ENCODE peak calls at places on chromosomes 2 and 18, in nine cellular contexts. A, Q, E, L, X, K, N, C and I are unnamed samples. For H3K36me3, the result is how much of the 10 kb centered on the place peaks cover.

GRCh38 chr18:37566479-37567060 is 972 bp upstream of the CELF4 start:
- DNase-seq in A (no peak), Q (peak), E (no peak), L (no peak), X (no peak), K (no peak), N (no peak), C (no peak), I (no peak)

GRCh38 chr2:28454016-28454930 is 41.6 kb upstream of the PLB1 start:
- DNase-seq in A (peak), Q (no peak), E (no peak), L (peak), X (no peak), K (no peak), N (peak), C (no peak), I (no peak)

GRCh38 chr2:166944909-166945308 is 56.6 kb downstream of the XIRP2 start:
- DNase-seq in A (no peak), Q (no peak), E (no peak), L (no peak), X (no peak), K (no peak), N (no peak), C (no peak), I (no peak)

GRCh38 chr2:5803547-5803946 is 111.4 kb downstream of the SOX11 start:
- DNase-seq in A (no peak), Q (no peak), E (no peak), L (no peak), X (no peak), K (no peak), N (peak), C (peak), I (no peak)

GRCh38 chr18:1846640-1847039 is 724.7 kb downstream of the METTL4 start:
- DNase-seq in A (no peak), Q (no peak), E (peak), L (peak), X (no peak), K (no peak), N (peak), C (peak), I (no peak)

GRCh38 chr2:186991766-186992417 is 142.9 kb upstream of the ZSWIM2 start:
- DNase-seq in A (no peak), Q (no peak), E (no peak), L (peak), X (no peak), K (no peak), N (no peak), C (no peak), I (no peak)

GRCh38 chr2:223945755-223946154 is 620 bp upstream of the WDFY1 start:
- DNase-seq in A (no peak), Q (no peak), E (no peak), L (no peak), X (no peak), K (no peak), N (no peak), C (no peak), I (no peak)

GRCh38 chr18:61855127-61855991 is 37.4 kb downstream of the RNF152 start:
- DNase-seq in A (no peak), Q (no peak), E (no peak), L (no peak), X (no peak), K (no peak), N (no peak), C (no peak), I (no peak)

GRCh38 chr2:47288864-47289263 is 114.1 kb upstream of the MSH2 start:
- DNase-seq in A (no peak), Q (no peak), E (peak), L (peak), X (no peak), K (no peak), N (no peak), C (peak), I (no peak)

GRCh38 chr2:96771792-96772618 is 11.3 kb downstream of the CNNM4 start:
- DNase-seq in A (peak), Q (no peak), E (no peak), L (peak), X (no peak), K (no peak), N (no peak), C (no peak), I (no peak)

GRCh38 chr2:85452237-85452636 is 33.7 kb downstream of the SH2D6 start:
- DNase-seq in A (no peak), Q (no peak), E (no peak), L (no peak), X (peak), K (no peak), N (no peak), C (no peak), I (no peak)

GRCh38 chr2:7053650-7054262 is 136.5 kb downstream of the RNF144A start:
- DNase-seq in A (no peak), Q (no peak), E (peak), L (no peak), X (no peak), K (no peak), N (no peak), C (no peak), I (no peak)

GRCh38 chr2:98805412-98806265 is 74.7 kb upstream of the MGAT4A start:
- DNase-seq in A (peak), Q (peak), E (peak), L (peak), X (no peak), K (no peak), N (peak), C (peak), I (peak)

GRCh38 chr2:30230479-30230854 is 867 bp upstream of the LBH start:
- DNase-seq in A (no peak), Q (no peak), E (peak), L (no peak), X (peak), K (peak), N (peak), C (no peak), I (no peak)

GRCh38 chr2:26864646-26865045 is 16.7 kb downstream of the DPYSL5 start:
- DNase-seq in A (no peak), Q (no peak), E (no peak), L (no peak), X (no peak), K (no peak), N (no peak), C (no peak), I (no peak)

GRCh38 chr2:78309460-78309859 is 716.0 kb upstream of the REG3G start:
- DNase-seq in A (no peak), Q (no peak), E (no peak), L (no peak), X (no peak), K (no peak), N (no peak), C (no peak), I (peak)

GRCh38 chr2:218834685-218835084 is 3.1 kb upstream of the PRKAG3 start:
- DNase-seq in A (no peak), Q (no peak), E (no peak), L (peak), X (no peak), K (no peak), N (no peak), C (no peak), I (no peak)

GRCh38 chr2:36348721-36349120 is 6.9 kb upstream of the CRIM1 start:
- DNase-seq in A (no peak), Q (no peak), E (no peak), L (no peak), X (no peak), K (no peak), N (no peak), C (no peak), I (no peak)

GRCh38 chr2:146240376-146240775 is 1604.5 kb upstream of the ACVR2A start:
- DNase-seq in A (no peak), Q (no peak), E (no peak), L (no peak), X (no peak), K (no peak), N (no peak), C (peak), I (no peak)

GRCh38 chr18:48777737-48778111 is 173.0 kb downstream of the SMAD7 start:
- DNase-seq in A (no peak), Q (no peak), E (peak), L (peak), X (peak), K (no peak), N (no peak), C (no peak), I (no peak)

GRCh38 chr2:105879798-105880300 is 135.1 kb downstream of the NCK2 start:
- DNase-seq in A (no peak), Q (no peak), E (no peak), L (no peak), X (no peak), K (no peak), N (no peak), C (no peak), I (no peak)

GRCh38 chr2:109214651-109215371 is 85.8 kb downstream of the SH3RF3 start:
- DNase-seq in A (no peak), Q (peak), E (no peak), L (no peak), X (no peak), K (no peak), N (no peak), C (no peak), I (no peak)

GRCh38 chr2:69915050-69915945 is at the start of gene MXD1:
- DNase-seq in A (peak), Q (no peak), E (no peak), L (peak), X (no peak), K (no peak), N (no peak), C (no peak), I (no peak)

GRCh38 chr2:179460530-179460929 is 195.9 kb upstream of the SESTD1 start:
- DNase-seq in A (no peak), Q (no peak), E (peak), L (peak), X (no peak), K (no peak), N (peak), C (peak), I (no peak)

GRCh38 chr18:77105680-77106079 is 26.9 kb downstream of the MBP start:
- DNase-seq in A (no peak), Q (no peak), E (no peak), L (no peak), X (peak), K (no peak), N (no peak), C (no peak), I (no peak)

GRCh38 chr2:206275274-206276160 is 1.1 kb downstream of the ZDBF2 start:
- DNase-seq in A (no peak), Q (no peak), E (peak), L (peak), X (no peak), K (no peak), N (peak), C (peak), I (peak)

GRCh38 chr2:209331291-209331844 is 92.5 kb upstream of the MAP2 start:
- DNase-seq in A (no peak), Q (no peak), E (peak), L (peak), X (no peak), K (no peak), N (peak), C (peak), I (peak)

GRCh38 chr2:51258301-51258700 is 226.4 kb upstream of the NRXN1 start:
- DNase-seq in A (no peak), Q (no peak), E (no peak), L (no peak), X (no peak), K (no peak), N (no peak), C (no peak), I (no peak)

GRCh38 chr2:38692636-38693318 is 26.9 kb downstream of the GALM start:
- DNase-seq in A (peak), Q (no peak), E (no peak), L (peak), X (no peak), K (no peak), N (no peak), C (no peak), I (no peak)

GRCh38 chr18:47936975-47937374 is 6.5 kb upstream of the SMAD2 start:
- DNase-seq in A (no peak), Q (no peak), E (no peak), L (no peak), X (no peak), K (no peak), N (no peak), C (no peak), I (no peak)

GRCh38 chr2:46632349-46632748 is 153.0 kb downstream of the TMEM247 start:
- DNase-seq in A (no peak), Q (no peak), E (peak), L (peak), X (no peak), K (no peak), N (no peak), C (no peak), I (no peak)

GRCh38 chr2:224145751-224146355 is 106.8 kb upstream of the SERPINE2 start:
- DNase-seq in A (no peak), Q (no peak), E (peak), L (peak), X (no peak), K (no peak), N (peak), C (peak), I (no peak)

GRCh38 chr2:164389411-164389810 is 231.9 kb downstream of the GRB14 start:
- DNase-seq in A (no peak), Q (no peak), E (no peak), L (no peak), X (no peak), K (no peak), N (no peak), C (no peak), I (no peak)

GRCh38 chr2:203394519-203395227 is 66.5 kb downstream of the ABI2 start:
- DNase-seq in A (no peak), Q (no peak), E (peak), L (no peak), X (no peak), K (no peak), N (no peak), C (no peak), I (no peak)

GRCh38 chr2:241844066-241844728 is 14.5 kb downstream of the PDCD1 start:
- DNase-seq in A (peak), Q (peak), E (peak), L (peak), X (peak), K (peak), N (no peak), C (peak), I (no peak)

GRCh38 chr2:39584283-39584972 is 81.3 kb upstream of the TMEM178A start:
- DNase-seq in A (no peak), Q (no peak), E (peak), L (peak), X (no peak), K (no peak), N (peak), C (peak), I (no peak)

GRCh38 chr18:80034852-80035406 is 695 bp downstream of the RBFA start:
- DNase-seq in A (no peak), Q (no peak), E (peak), L (peak), X (no peak), K (no peak), N (no peak), C (no peak), I (no peak)
- H3K27ac ChIP-seq in A (peak), Q (peak), E (peak), L (peak), X (no peak), K (no peak), N (peak), C (peak), I (peak)

DNA sequence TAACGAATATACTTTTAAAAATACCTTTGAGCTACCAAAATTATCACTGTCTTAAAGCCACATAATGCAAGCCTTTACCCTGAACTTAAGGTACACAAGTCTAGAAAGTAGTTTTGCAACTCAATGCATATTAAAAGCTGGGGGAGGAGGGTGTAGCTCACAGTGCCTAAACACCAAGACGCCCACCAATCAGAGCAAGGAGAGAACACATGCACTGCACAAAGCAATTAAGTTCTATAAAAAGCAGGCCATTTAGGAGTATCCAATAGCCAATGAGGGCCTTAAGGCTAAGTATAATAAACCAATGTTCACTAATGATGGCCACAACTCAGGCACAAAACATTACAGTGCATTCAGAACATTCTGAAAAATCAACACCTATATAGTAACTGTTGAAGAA is 16.2 kb downstream of the TRIP12 start:
- DNase-seq in A (no peak), Q (no peak), E (no peak), L (no peak), X (no peak), K (no peak), N (no peak), C (no peak), I (no peak)
- H3K36me3 ChIP-seq in A (under half), Q (under half), E (under half), L (under half), X (under half), K (under half), N (under half), C (under half), I (under half)

DNA sequence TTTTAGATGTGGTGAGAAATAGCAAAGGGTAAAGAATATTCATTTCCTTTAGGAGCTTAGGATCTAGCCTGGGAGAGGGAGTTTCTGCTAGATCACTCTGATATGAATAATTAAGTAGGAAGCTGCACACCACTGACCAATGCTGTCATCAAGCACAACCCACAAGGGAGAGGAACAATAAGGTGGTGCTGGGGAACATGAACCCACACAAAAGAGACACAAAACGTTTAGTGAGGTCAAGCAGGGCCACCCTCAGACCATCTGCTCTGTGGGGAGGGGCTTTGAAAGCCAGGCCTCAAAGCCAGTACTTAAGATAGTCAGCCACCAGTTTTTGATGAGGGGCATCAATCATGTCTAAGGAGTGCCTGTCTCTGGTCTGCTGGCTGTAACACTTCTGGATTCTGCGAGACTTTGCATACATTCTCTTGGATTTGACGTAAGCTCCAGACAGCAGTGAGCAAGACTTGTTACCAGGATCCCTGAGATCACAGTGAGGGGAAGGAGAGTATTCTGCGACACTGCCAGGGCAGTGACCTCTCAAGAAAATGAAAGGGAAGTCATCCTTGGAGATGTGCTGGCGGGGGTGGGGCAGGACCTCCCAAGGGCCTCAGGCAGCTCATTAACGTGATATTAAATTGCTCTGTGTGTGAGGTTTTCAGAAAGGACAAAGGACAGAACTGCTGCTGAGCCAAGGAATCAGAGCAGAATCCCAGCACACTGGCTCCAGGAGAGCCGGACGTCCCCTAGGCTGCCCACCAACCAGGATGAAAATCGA is 126.9 kb downstream of the CCBE1 start:
- DNase-seq in A (no peak), Q (no peak), E (peak), L (no peak), X (no peak), K (no peak), N (no peak), C (peak), I (no peak)
- H3K27ac ChIP-seq in A (no peak), Q (no peak), E (no peak), L (no peak), X (no peak), K (no peak), N (no peak), C (no peak), I (no peak)

GRCh38 chr2:112692496-112692911 is 28.3 kb upstream of the NT5DC4 start:
- DNase-seq in A (peak), Q (peak), E (peak), L (peak), X (peak), K (peak), N (peak), C (peak), I (no peak)

GRCh38 chr2:112690853-112691390 is 29.9 kb upstream of the NT5DC4 start:
- DNase-seq in A (peak), Q (peak), E (peak), L (peak), X (peak), K (peak), N (peak), C (peak), I (no peak)

GRCh38 chr2:112692914-112693313 is 27.9 kb upstream of the NT5DC4 start:
- DNase-seq in A (no peak), Q (peak), E (no peak), L (no peak), X (no peak), K (no peak), N (no peak), C (peak), I (no peak)

GRCh38 chr2:112693596-112693995 is 27.2 kb upstream of the NT5DC4 start:
- DNase-seq in A (no peak), Q (no peak), E (no peak), L (no peak), X (no peak), K (peak), N (no peak), C (no peak), I (no peak)

DNA sequence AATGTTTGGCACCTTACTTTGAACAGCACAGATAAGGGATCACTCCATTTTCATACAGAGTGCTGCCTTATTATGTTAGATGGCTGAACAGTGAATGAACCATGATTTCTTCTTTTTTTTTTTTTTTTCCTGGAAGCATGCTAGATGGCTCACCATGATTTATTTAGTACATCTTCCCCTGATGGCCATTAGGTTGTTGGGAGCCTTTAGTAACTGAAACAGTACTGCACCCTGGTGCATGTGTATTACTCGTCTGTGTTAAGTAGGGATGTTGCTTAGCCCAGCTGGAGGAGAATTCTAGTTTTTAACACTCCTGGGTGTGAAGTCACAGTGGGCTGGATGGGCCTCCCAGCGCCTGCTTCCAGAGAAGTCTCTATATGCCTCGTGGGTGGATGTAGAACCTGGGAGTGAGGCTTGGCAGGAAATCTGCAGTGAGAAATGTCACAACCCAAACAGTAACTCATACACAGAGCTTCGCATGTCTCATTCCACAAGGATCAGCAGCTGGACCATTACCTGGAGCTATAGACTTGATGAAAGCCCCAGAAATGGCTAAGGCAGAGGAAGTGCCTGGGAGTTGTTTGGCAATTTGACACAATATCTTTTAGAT is 29.0 kb upstream of the NT5DC4 start:
- DNase-seq in A (no peak), Q (peak), E (no peak), L (no peak), X (no peak), K (no peak), N (no peak), C (peak), I (no peak)
- H3K36me3 ChIP-seq in A (under half), Q (under half), E (under half), L (under half), X (under half), K (under half), N (under half), C (under half), I (under half)

GRCh38 chr2:102621630-102622029 is 2.3 kb downstream of the SLC9A2 start:
- DNase-seq in A (peak), Q (no peak), E (no peak), L (peak), X (no peak), K (no peak), N (no peak), C (no peak), I (no peak)
- H3K27ac ChIP-seq in A (peak), Q (no peak), E (no peak), L (no peak), X (no peak), K (no peak), N (no peak), C (no peak), I (no peak)

DNA sequence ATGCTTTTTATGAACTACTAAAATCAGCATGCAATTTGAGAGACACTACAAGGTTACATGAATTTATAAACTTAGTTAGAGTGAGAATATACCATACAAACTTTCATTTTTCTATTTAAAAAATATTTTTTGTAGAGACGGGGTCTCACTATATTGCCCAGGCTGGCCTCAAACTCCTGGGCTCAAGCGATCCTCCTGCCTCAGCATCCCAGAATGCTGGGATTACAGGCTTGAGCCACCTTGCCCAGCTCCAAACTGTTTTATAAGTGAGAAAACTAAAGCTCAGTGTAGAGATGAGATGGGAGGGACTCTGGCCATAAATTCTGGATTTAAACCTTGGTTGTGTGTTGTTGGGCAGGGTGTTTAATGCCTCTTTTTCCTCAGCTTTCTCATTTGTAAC is 9.6 kb downstream of the CAB39 start:
- DNase-seq in A (no peak), Q (no peak), E (no peak), L (no peak), X (no peak), K (no peak), N (no peak), C (no peak), I (no peak)
- H3K36me3 ChIP-seq in A (under half), Q (under half), E (under half), L (under half), X (under half), K (under half), N (under half), C (under half), I (under half)